ENCODE peak calls at places on chromosomes 3 and 15, in eight cellular contexts. S, U, N, M, E, H, P and Y are unnamed samples.

GRCh38 chr15:93261845-93262244 is 172.8 kb upstream of the RGMA start:
- DNase-seq in S (no peak), U (no peak), N (no peak), M (no peak), E (no peak), H (no peak), P (no peak), Y (no peak)

GRCh38 chr3:101077361-101078011 is 84.3 kb upstream of the ABI3BP start:
- DNase-seq in S (peak), U (no peak), N (no peak), M (peak), E (no peak), H (no peak), P (peak), Y (peak)

GRCh38 chr3:180548050-180548449 is 53.9 kb upstream of the TTC14 start:
- DNase-seq in S (peak), U (no peak), N (no peak), M (peak), E (no peak), H (no peak), P (peak), Y (peak)

GRCh38 chr3:63727248-63727647 is 74.8 kb downstream of the SNTN start:
- DNase-seq in S (no peak), U (no peak), N (no peak), M (peak), E (no peak), H (no peak), P (peak), Y (no peak)

GRCh38 chr15:71691700-71692417 is 118.5 kb upstream of the NR2E3 start:
- DNase-seq in S (peak), U (no peak), N (peak), M (peak), E (no peak), H (peak), P (peak), Y (peak)

GRCh38 chr3:33883538-33884203 is 85.2 kb downstream of the PDCD6IP start:
- DNase-seq in S (peak), U (no peak), N (peak), M (peak), E (no peak), H (no peak), P (peak), Y (peak)

GRCh38 chr3:171801738-171802600 is 8.3 kb downstream of the PLD1 start:
- DNase-seq in S (peak), U (no peak), N (peak), M (peak), E (no peak), H (no peak), P (peak), Y (peak)

GRCh38 chr3:182533394-182533793 is 259.9 kb upstream of the ATP11B start:
- DNase-seq in S (peak), U (no peak), N (no peak), M (no peak), E (no peak), H (no peak), P (no peak), Y (no peak)

GRCh38 chr3:185733980-185734724 is 90.7 kb downstream of the IGF2BP2 start:
- DNase-seq in S (peak), U (no peak), N (peak), M (peak), E (no peak), H (no peak), P (peak), Y (peak)

GRCh38 chr3:57977755-57978715 is 30.2 kb upstream of the FLNB start:
- DNase-seq in S (peak), U (no peak), N (no peak), M (no peak), E (no peak), H (no peak), P (no peak), Y (no peak)

GRCh38 chr15:22961661-22962221 is 18.4 kb downstream of the CYFIP1 start:
- DNase-seq in S (no peak), U (no peak), N (no peak), M (peak), E (no peak), H (no peak), P (peak), Y (peak)

GRCh38 chr15:25863968-25864580 is 947 bp upstream of the ATP10A start:
- DNase-seq in S (no peak), U (no peak), N (no peak), M (no peak), E (no peak), H (no peak), P (no peak), Y (no peak)
- H3K4me3 ChIP-seq in S (peak), U (peak), N (peak), M (peak), E (peak), H (peak), P (no peak), Y (no peak)

DNA sequence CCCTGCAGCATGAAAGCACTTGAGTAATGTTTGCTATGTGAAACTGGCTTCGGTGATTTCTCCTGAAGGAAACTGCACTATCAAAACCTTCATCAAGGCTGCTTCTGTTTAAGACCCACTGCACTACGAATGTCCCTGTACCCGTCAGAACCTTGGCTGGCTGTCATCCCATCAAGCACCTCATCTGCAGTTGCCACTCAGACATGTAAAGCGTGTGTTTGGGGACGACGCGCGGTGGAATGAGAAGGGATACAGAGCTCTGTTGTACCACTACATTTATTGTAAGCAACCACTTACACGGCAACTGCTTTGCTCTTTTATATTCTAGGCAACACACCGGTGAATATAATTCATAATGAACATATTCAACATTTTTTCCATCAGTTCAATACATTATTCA is 147.6 kb downstream of the TIGIT start:
- DNase-seq in S (no peak), U (no peak), N (no peak), M (no peak), E (no peak), H (no peak), P (no peak), Y (no peak)
- H3K4me3 ChIP-seq in S (no peak), U (no peak), N (no peak), M (no peak), E (no peak), H (no peak), P (no peak), Y (no peak)

DNA sequence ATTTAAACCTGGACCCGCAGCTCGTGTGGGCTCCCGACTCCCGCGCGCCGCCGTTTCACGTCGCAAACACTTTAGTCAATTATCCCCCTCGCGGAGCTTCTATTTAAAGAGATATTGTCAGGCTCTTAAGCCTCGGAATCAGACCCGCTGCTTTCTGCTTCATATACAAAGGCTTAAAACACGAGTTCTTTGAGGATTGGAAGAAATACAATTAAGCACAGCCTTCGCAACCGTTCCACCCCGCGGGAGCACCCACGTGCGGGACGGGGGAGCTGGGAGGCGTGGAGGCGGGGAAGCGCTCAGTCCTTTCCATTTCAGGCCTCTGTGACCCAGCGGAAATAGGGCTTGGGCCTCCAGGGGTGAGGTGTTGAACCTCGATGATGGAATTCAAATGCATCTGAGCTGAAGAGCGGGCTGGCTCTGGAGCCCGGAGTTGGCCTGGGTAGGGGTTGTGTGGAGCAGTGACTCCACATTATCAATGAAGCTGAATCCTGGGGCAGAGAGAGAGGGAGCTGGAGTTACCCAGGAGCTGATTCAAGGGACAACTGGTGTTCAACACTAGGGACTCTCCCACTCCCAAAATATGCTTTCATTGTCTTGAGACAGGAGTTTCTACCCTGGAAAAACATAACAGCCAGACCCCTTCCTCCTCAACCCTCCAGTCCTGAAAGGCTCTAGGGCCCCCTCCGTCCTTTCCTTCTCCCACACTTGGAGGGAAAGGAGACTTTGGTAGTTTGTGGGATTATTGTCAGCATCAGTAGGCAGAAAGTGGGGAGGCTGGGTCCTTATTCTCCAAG is 2.4 kb downstream of the ANKRD63 start:
- DNase-seq in S (no peak), U (no peak), N (no peak), M (no peak), E (no peak), H (no peak), P (no peak), Y (no peak)
- H3K4me3 ChIP-seq in S (no peak), U (no peak), N (no peak), M (no peak), E (no peak), H (no peak), P (no peak), Y (no peak)

DNA sequence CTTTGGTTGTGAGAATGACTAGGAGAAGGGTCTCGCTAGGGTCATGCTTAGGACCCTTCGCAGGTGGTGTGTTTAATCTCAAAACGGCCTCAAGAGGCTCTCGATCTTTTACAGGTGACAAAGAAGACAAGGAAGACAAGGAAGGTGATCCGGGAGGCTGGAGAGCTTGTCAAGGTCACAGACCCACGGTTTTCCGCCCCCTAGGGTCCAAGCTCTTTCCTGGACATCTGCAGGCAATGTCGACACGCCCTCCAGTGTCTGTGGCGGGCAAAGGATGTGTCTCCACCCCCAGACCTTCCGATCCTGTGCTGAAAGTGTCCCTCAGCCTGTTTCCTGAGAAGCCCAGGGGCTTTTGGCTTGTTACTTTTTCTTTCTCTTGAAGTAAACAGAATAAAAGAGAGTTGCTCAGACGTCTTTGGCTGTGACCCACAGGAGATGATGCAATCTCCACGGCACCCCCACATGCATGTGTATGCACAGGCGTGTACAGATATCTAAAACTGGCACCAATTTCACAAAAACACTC is 108.7 kb downstream of the KLF13 start:
- DNase-seq in S (peak), U (peak), N (peak), M (peak), E (peak), H (peak), P (peak), Y (peak)
- H3K4me3 ChIP-seq in S (peak), U (peak), N (no peak), M (peak), E (peak), H (peak), P (no peak), Y (no peak)

GRCh38 chr15:65033659-65034269 is 4.3 kb upstream of the MTFMT start:
- DNase-seq in S (peak), U (no peak), N (no peak), M (peak), E (no peak), H (no peak), P (peak), Y (peak)

GRCh38 chr15:65029736-65030208 is 333 bp upstream of the MTFMT start:
- DNase-seq in S (no peak), U (no peak), N (no peak), M (no peak), E (no peak), H (no peak), P (no peak), Y (no peak)

GRCh38 chr15:65028921-65029735 is at the start of gene MTFMT:
- DNase-seq in S (peak), U (peak), N (peak), M (peak), E (peak), H (peak), P (peak), Y (peak)

GRCh38 chr15:65034719-65035118 is 5.3 kb upstream of the MTFMT start:
- DNase-seq in S (no peak), U (no peak), N (no peak), M (no peak), E (no peak), H (no peak), P (no peak), Y (no peak)

GRCh38 chr15:65032823-65033537 is 3.5 kb upstream of the MTFMT start:
- DNase-seq in S (peak), U (no peak), N (no peak), M (peak), E (peak), H (peak), P (peak), Y (peak)
- H3K4me3 ChIP-seq in S (no peak), U (no peak), N (no peak), M (no peak), E (no peak), H (no peak), P (no peak), Y (no peak)

DNA sequence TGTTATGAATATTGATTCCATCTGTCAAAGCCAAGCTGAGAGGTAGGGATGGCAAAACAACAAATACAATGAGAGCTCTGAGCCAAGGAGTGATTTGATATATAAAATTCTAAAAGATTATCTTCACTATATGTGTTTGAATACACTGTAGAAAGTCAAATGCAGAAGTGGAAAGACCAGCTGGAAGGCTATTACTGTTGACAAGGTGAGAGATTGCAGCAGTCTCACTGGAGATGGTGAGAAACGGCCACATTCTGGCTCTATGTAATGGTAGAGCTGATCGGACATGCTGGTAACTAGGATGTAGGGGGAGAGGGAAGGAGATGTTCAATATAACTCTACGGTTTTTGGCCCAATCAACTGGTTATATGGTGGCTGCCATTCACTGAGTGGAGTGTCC is 434.2 kb upstream of the SUCLG2 start:
- DNase-seq in S (no peak), U (no peak), N (no peak), M (no peak), E (no peak), H (no peak), P (no peak), Y (no peak)
- H3K4me3 ChIP-seq in S (no peak), U (peak), N (no peak), M (no peak), E (no peak), H (no peak), P (no peak), Y (no peak)

DNA sequence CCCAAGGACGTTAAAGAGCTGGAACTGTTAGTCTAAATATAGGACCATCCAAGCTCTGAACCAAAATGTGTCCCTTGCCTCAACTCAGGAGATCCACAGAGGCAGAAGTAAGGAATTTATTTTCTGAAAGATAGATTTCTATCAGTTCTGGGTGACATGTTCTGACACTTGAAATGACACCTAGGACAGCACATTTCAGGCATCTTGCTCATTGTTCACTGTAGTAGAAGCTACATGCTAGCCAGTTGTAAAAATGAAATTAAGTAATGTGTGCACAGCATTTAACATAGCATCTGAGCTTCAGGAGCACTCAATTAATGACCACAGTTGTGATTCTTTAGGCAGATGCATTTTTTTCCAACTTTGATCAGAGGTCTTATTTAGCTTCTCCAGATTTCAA is 567 bp downstream of the CCR2 start:
- DNase-seq in S (no peak), U (no peak), N (no peak), M (no peak), E (no peak), H (no peak), P (no peak), Y (no peak)
- H3K4me3 ChIP-seq in S (no peak), U (no peak), N (no peak), M (no peak), E (no peak), H (no peak), P (no peak), Y (no peak)